ENCODE peak calls at places on chromosomes 16 and 17, in seven cellular contexts. X is H1, Z is SK-N-SH, S is GM12878, Y is IMR-90, F is HepG2, B is K562. O is an unnamed sample.

GRCh38 chr16:19282101-19282500 is 3.4 kb upstream of the CLEC19A start:
- DNase-seq in B (no peak), S (no peak), Z (no peak), F (peak; percentile 24), X (no peak), Y (no peak), O (no peak)

GRCh38 chr17:1648582-1649115 is 1.0 kb downstream of the RILP start:
- DNase-seq in S (peak; percentile 58), Y (peak; percentile 94), X (no peak), Z (peak; percentile 100), F (peak; percentile 83), B (peak; percentile 93), O (peak; percentile 97)

GRCh38 chr17:43849116-43849515 is 2.1 kb downstream of the CD300LG start:
- DNase-seq in X (no peak), B (no peak), Y (no peak), F (no peak), Z (no peak), S (no peak), O (no peak)

GRCh38 chr17:39209317-39210092 is 9.4 kb downstream of the RPL19 start:
- DNase-seq in B (peak; percentile 40), Y (peak; percentile 69), X (no peak), Z (peak; percentile 78), F (no peak), S (no peak), O (no peak)

GRCh38 chr16:56709686-56710040 is 20.3 kb upstream of the NUP93 start:
- DNase-seq in X (no peak), Y (no peak), F (no peak), B (no peak), Z (no peak), S (no peak), O (no peak)

GRCh38 chr16:85347213-85347591 is 234.9 kb upstream of the CIBAR2 start:
- DNase-seq in Y (no peak), X (no peak), S (no peak), B (peak; percentile 82), F (peak; percentile 23), Z (peak; percentile 63), O (no peak)

GRCh38 chr17:11871773-11872172 is 125.5 kb downstream of the ZNF18 start:
- DNase-seq in S (no peak), Y (no peak), X (no peak), B (peak; percentile 18), F (no peak), Z (peak; percentile 21), O (no peak)

GRCh38 chr16:17474037-17474436 is 3.3 kb upstream of the XYLT1 start:
- DNase-seq in F (no peak), Z (no peak), Y (no peak), B (no peak), X (no peak), S (no peak), O (no peak)

GRCh38 chr17:55783684-55784245 is 32.9 kb downstream of the PCTP start:
- DNase-seq in Y (no peak), B (no peak), S (no peak), F (no peak), Z (peak; percentile 38), X (no peak), O (no peak)

GRCh38 chr16:72467157-72467759 is 295.3 kb upstream of the PMFBP1 start:
- DNase-seq in Y (peak; percentile 60), F (peak; percentile 69), Z (peak; percentile 37), B (peak; percentile 10), S (no peak), X (no peak), O (peak; percentile 2)

GRCh38 chr16:51449441-51449840 is 298.4 kb upstream of the SALL1 start:
- DNase-seq in Y (no peak), Z (no peak), F (no peak), X (no peak), B (no peak), S (no peak), O (no peak)

GRCh38 chr16:51450913-51451312 is 299.8 kb upstream of the SALL1 start:
- DNase-seq in F (no peak), X (no peak), S (no peak), Y (no peak), Z (no peak), B (no peak), O (no peak)

GRCh38 chr16:51453296-51453695 is 302.2 kb upstream of the SALL1 start:
- DNase-seq in B (no peak), Z (no peak), S (no peak), X (no peak), Y (no peak), F (no peak), O (no peak)
- TF ChIP-seq RFX5 in B (no peak), Z (no peak), S (no peak), X (no peak), Y (no peak), F (no peak), O (no peak)

GRCh38 chr16:74984194-74984669 is 691 bp downstream of the WDR59 start:
- DNase-seq in S (no peak), Z (no peak), Y (peak; percentile 34), B (no peak), X (no peak), F (peak; percentile 18), O (peak; percentile 54)
- TF ChIP-seq RFX5 in S (no peak), Z (no peak), Y (no peak), B (no peak), X (no peak), F (no peak), O (no peak)

DNA sequence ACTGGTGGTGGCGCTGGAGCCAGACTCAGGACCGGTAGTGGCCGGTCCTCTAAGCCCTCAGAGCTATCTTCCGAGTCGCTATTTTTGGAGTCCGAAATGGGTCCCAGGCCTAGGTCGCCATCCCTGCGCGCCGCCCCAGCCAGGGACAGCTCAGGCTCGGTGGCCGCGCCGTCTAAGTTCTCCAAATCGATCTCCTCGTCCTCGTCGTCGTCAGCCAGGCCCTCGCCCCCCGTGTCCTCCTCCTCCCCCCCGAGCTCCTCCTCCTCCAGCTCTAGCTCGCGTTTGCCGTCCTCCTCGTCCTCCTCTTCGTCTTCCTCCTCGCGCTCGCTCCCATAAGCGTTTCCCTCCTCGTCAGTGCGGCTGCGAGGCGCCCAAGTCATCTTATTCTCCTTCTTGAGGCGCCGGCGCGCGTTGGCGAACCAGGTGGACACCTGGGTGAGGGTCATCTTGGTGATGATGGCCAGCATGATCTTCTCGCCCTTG is 1.6 kb downstream of the IRX3 start:
- DNase-seq in Z (peak; percentile 46), X (no peak), S (no peak), Y (no peak), F (no peak), B (no peak), O (no peak)
- TF ChIP-seq RFX5 in Z (no peak), X (no peak), S (no peak), Y (no peak), F (no peak), B (no peak), O (no peak)

GRCh38 chr17:28878981-28879380 is 18.6 kb downstream of the FLOT2 start:
- DNase-seq in X (peak; percentile 67), Z (peak; percentile 52), B (peak; percentile 86), F (peak; percentile 57), Y (peak; percentile 32), S (no peak), O (peak; percentile 90)
- TF ChIP-seq RFX5 in X (no peak), Z (no peak), B (no peak), F (no peak), Y (no peak), S (no peak), O (no peak)